ENCODE peak calls at places on chromosomes 1 and 21, in five cellular contexts. X is endothelial cell of umbilical vein, W is K562, T is SK-N-SH, S is HCT116. Y is an unnamed sample.

GRCh38 chr1:66349277-66349676 is 184.7 kb upstream of the SGIP1 start:
- DNase-seq in S (no peak), X (peak), T (no peak), W (no peak), Y (peak)

GRCh38 chr1:209800984-209801834 is 4.7 kb downstream of the IRF6 start:
- DNase-seq in T (peak), W (no peak), X (peak), S (no peak), Y (no peak)

GRCh38 chr1:205458777-205459566 is 3.1 kb upstream of the BLACAT1 start:
- DNase-seq in W (peak), S (no peak), X (peak), T (no peak), Y (peak)

GRCh38 chr1:117271959-117272358 is 61.2 kb upstream of the VTCN1 start:
- DNase-seq in S (no peak), W (no peak), T (no peak), X (no peak), Y (no peak)

GRCh38 chr1:10514490-10515235 is 39.9 kb downstream of the PEX14 start:
- DNase-seq in T (peak), W (peak), X (no peak), S (peak), Y (peak)

GRCh38 chr1:168970945-168971799 is 135.3 kb upstream of the ATP1B1 start:
- DNase-seq in X (no peak), S (no peak), T (no peak), W (no peak), Y (no peak)

GRCh38 chr1:170891872-170892271 is 43.5 kb upstream of the MROH9 start:
- DNase-seq in T (no peak), S (no peak), W (no peak), X (no peak), Y (no peak)

GRCh38 chr1:94542088-94542671 is 621 bp upstream of the F3 start:
- DNase-seq in X (peak), W (no peak), T (peak), S (no peak), Y (peak)

GRCh38 chr21:45403825-45404725 is 890 bp upstream of the COL18A1 start:
- DNase-seq in S (no peak), T (no peak), X (peak), W (no peak), Y (no peak)

GRCh38 chr1:228105269-228105995 is 2.3 kb upstream of the C1orf35 start:
- DNase-seq in X (no peak), T (no peak), S (no peak), W (no peak), Y (no peak)

GRCh38 chr1:151822404-151822803 is 9.2 kb downstream of the RORC start:
- DNase-seq in W (peak), X (no peak), S (no peak), T (no peak), Y (no peak)

GRCh38 chr1:29685387-29685786 is 449.1 kb downstream of the PTPRU start:
- DNase-seq in X (no peak), W (no peak), S (no peak), T (no peak), Y (no peak)

GRCh38 chr1:29682171-29682917 is 446.0 kb downstream of the PTPRU start:
- DNase-seq in T (peak), S (no peak), W (no peak), X (no peak), Y (no peak)

GRCh38 chr1:29684141-29684540 is 447.8 kb downstream of the PTPRU start:
- DNase-seq in T (no peak), S (no peak), W (no peak), X (no peak), Y (no peak)

GRCh38 chr1:29683472-29683871 is 447.1 kb downstream of the PTPRU start:
- DNase-seq in W (no peak), X (no peak), T (no peak), S (no peak), Y (no peak)

DNA sequence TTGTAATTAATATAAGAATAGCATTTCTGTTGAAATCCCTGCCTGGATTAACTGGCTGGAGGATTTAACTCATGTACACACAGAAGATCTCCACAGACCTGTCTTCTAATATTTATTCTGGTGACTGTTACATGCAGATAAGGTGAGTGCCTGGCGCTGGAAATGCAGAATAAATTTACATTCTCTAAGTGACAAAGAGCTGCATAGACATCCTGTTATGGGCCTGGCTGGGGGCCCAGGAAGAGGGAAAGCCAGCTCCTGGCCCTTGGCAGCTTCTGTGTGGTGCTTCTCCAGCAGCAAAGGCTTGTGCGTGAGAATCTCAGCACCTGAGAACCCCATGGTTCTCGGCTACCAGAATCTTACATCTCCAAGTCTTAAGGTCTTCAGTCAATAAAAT is 446.6 kb downstream of the PTPRU start:
- DNase-seq in T (peak), X (no peak), W (no peak), S (no peak), Y (no peak)
- TF ChIP-seq MAX in T (no peak), X (no peak), W (no peak), S (no peak), Y (no peak)

DNA sequence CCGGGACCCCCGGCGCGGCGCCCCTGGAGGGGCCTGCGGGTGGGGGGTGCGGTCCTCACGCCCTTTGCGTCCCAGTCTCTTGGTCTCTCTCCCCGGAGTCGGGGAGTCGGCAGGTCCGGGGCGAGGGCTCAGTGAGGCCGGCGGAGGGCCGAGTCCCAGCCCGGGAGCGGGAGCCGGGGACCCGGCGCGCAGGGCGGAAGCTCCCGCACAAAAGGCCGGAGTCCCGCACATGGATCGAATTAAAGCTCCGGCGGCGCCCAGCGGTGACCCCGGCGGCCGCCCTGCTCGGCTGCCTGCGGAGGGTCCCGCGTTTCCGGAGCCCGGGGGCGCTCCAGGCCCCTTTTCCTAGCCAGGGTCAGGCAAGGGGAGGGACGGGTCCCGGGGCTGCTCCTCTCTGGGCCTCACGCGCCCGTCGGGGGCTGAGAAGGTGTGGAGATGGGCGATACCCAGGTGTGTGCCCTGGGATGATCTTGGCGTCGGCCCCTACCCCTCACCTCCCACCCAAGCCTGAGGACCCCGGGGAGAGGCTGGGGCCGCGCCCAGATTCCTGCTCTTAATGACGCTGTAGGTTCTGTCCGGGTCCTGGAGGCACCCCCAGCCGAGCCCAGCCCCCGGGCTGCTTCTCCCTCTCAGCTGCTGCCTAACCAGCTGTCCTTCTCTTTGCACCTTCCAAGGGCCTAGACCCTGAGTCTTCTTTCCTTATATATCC is 512 bp downstream of the FBLIM1 start:
- DNase-seq in X (no peak), T (peak), S (no peak), W (peak), Y (no peak)
- H3K4me3 ChIP-seq in X (peak), T (peak), S (no peak), W (no peak), Y (no peak)

GRCh38 chr1:179770887-179771502 is 27.9 kb downstream of the FAM163A start:
- DNase-seq in W (no peak), T (no peak), X (no peak), S (no peak), Y (no peak)
- TF ChIP-seq CTCF in W (peak), T (no peak), X (no peak), S (peak), Y (no peak)

GRCh38 chr1:45299981-45300668 is 26.6 kb upstream of the HPDL start:
- DNase-seq in X (peak), W (peak), S (peak), T (peak), Y (peak)
- TF ChIP-seq MAX in X (no peak), W (no peak), S (no peak), T (no peak), Y (no peak)

DNA sequence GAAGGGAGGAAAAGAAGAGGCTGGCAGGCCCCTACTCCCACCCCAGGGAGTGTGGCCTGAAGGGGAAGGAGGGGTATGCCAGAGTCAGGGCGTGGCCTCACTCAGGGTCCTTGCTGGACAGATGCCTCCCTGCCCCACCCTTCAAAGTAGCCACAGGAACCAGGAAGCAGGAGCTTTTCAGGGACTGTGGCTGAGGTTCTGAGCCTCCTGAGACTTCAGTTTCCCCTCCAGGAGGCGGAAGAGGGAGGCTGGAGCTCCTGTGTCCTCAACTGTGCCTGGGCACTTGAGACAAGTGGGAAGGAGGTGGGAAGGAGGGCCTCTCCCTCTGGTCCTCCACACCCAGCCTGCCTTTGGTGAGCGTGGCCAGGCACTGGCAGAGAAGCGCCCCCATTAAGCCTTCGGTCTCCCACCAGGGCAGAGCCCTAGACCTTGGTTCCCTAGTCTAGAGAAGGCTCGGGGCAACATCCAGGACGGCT is 5.3 kb downstream of the CELSR2 start:
- DNase-seq in S (no peak), X (no peak), W (peak), T (peak), Y (no peak)
- H3K4me3 ChIP-seq in S (no peak), X (no peak), W (peak), T (no peak), Y (no peak)

GRCh38 chr1:226939439-226940028 is 560 bp upstream of the COQ8A start:
- DNase-seq in T (peak), W (peak), S (no peak), X (no peak), Y (no peak)
- TF ChIP-seq CTCF in T (no peak), W (no peak), S (no peak), X (no peak), Y (no peak)

GRCh38 chr1:160707171-160708109 is 4.2 kb downstream of the CD48 start:
- DNase-seq in S (no peak), W (no peak), X (no peak), T (no peak), Y (peak)
- TF ChIP-seq MAX in S (no peak), W (no peak), X (no peak), T (no peak), Y (no peak)